ENCODE peak calls at places on chromosomes 4 and X, in seven cellular contexts. W, J, R, G, B, Q and U are unnamed samples.

GRCh38 chr4:83716874-83717273 is 181.0 kb downstream of the GPAT3 start:
- DNase-seq in W (no peak), J (no peak), R (no peak), G (no peak), B (no peak), Q (no peak), U (no peak)

GRCh38 chr4:8118531-8118930 is 40.1 kb downstream of the ABLIM2 start:
- DNase-seq in W (no peak), J (no peak), R (no peak), G (no peak), B (no peak), Q (no peak), U (no peak)

GRCh38 chr4:47839259-47839658 is 1.4 kb upstream of the CORIN start:
- DNase-seq in W (no peak), J (no peak), R (peak; percentile 76), G (no peak), B (peak; percentile 26), Q (no peak), U (no peak)

GRCh38 chr4:81635747-81636146 is 164.0 kb upstream of the RASGEF1B start:
- DNase-seq in W (no peak), J (peak; percentile 62), R (no peak), G (peak; percentile 78), B (no peak), Q (peak; percentile 84), U (peak; percentile 67)

GRCh38 chrX:151754641-151755215 is 20.2 kb downstream of the CNGA2 start:
- DNase-seq in W (no peak), J (no peak), R (peak; percentile 18), G (no peak), B (no peak), Q (no peak), U (no peak)

GRCh38 chrX:129721870-129722269 is 16.9 kb upstream of the XPNPEP2 start:
- DNase-seq in W (no peak), J (no peak), R (no peak), G (no peak), B (peak; percentile 21), Q (no peak), U (no peak)

GRCh38 chr4:140222175-140222574 is 68.2 kb upstream of the MAML3 start:
- DNase-seq in W (no peak), J (no peak), R (no peak), G (no peak), B (no peak), Q (no peak), U (no peak)

GRCh38 chr4:158122501-158122900 is 50.3 kb downstream of the GASK1B start:
- DNase-seq in W (no peak), J (no peak), R (no peak), G (no peak), B (no peak), Q (no peak), U (no peak)

GRCh38 chr4:48462363-48462762 is 20.8 kb upstream of the SLC10A4 start:
- DNase-seq in W (no peak), J (no peak), R (no peak), G (no peak), B (no peak), Q (no peak), U (no peak)

GRCh38 chr4:76430519-76431388 is 4.3 kb upstream of the SHROOM3 start:
- DNase-seq in W (no peak), J (no peak), R (no peak), G (peak; percentile 55), B (peak; percentile 32), Q (no peak), U (no peak)

GRCh38 chrX:37509349-37509748 is 62.1 kb upstream of the LANCL3 start:
- DNase-seq in W (no peak), J (no peak), R (no peak), G (no peak), B (no peak), Q (no peak), U (no peak)

GRCh38 chr4:31045724-31046318 is 325.7 kb downstream of the PCDH7 start:
- DNase-seq in W (no peak), J (no peak), R (no peak), G (peak; percentile 57), B (no peak), Q (no peak), U (no peak)

GRCh38 chr4:24172406-24172805 is 282.6 kb upstream of the PPARGC1A start:
- DNase-seq in W (no peak), J (no peak), R (no peak), G (no peak), B (no peak), Q (no peak), U (no peak)

GRCh38 chr4:23590431-23590830 is 299.4 kb downstream of the PPARGC1A start:
- DNase-seq in W (no peak), J (no peak), R (no peak), G (no peak), B (no peak), Q (no peak), U (no peak)

GRCh38 chr4:56762484-56763250 is 58.8 kb downstream of the SPINK2 start:
- DNase-seq in W (no peak), J (no peak), R (no peak), G (no peak), B (no peak), Q (no peak), U (no peak)

GRCh38 chrX:123833387-123833786 is 26.5 kb upstream of the XIAP start:
- DNase-seq in W (no peak), J (peak; percentile 70), R (no peak), G (peak; percentile 62), B (peak; percentile 61), Q (no peak), U (no peak)

GRCh38 chr4:111334356-111334755 is 711.5 kb upstream of the PITX2 start:
- DNase-seq in W (no peak), J (no peak), R (no peak), G (no peak), B (no peak), Q (no peak), U (no peak)

GRCh38 chrX:50812995-50813842 is 775 bp downstream of the SHROOM4 start:
- DNase-seq in W (peak; percentile 9), J (peak; percentile 64), R (peak; percentile 58), G (no peak), B (peak; percentile 0), Q (peak; percentile 40), U (peak; percentile 22)

GRCh38 chr4:121181493-121181892 is 17.4 kb upstream of the TNIP3 start:
- DNase-seq in W (no peak), J (no peak), R (no peak), G (no peak), B (no peak), Q (no peak), U (no peak)

GRCh38 chrX:40402771-40403533 is 177.8 kb upstream of the ATP6AP2 start:
- DNase-seq in W (peak; percentile 37), J (no peak), R (no peak), G (no peak), B (no peak), Q (peak; percentile 39), U (peak; percentile 60)

GRCh38 chr4:152073738-152074137 is 312.9 kb upstream of the GATB start:
- DNase-seq in W (no peak), J (no peak), R (peak; percentile 62), G (no peak), B (no peak), Q (peak; percentile 81), U (no peak)

GRCh38 chr4:139524062-139524631 is 31.9 kb downstream of the SETD7 start:
- DNase-seq in W (no peak), J (no peak), R (no peak), G (no peak), B (no peak), Q (no peak), U (no peak)

GRCh38 chrX:10486373-10486772 is 134.0 kb downstream of the MID1 start:
- DNase-seq in W (no peak), J (peak; percentile 70), R (no peak), G (no peak), B (no peak), Q (no peak), U (no peak)

DNA sequence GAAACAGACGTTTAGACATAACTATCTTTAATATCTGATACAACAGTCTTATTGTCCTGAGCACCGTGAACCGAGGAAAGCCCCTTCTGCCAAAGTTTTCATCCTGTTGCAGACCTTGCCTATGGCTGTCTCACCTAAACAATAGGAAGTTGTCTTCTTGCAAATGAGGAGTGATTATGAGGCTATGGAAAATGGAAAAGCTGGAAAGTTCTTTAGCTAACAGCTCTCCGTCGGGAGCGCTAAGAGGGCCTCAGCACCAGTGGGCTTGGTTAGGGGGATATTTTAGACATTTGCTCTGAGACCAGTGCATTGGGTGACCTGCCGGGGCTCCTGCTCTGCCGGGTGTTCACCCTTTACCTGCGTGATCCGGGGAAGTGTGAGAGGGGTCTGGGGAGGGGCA is 28.4 kb downstream of the TMEM131L start:
- DNase-seq in W (no peak), J (no peak), R (no peak), G (no peak), B (no peak), Q (no peak), U (no peak)
- H3K4me1 ChIP-seq in W (peaks cover 12% of the 10 kb centered on the region), J (peaks cover 37% of the 10 kb centered on the region), R (no peaks in the 10 kb centered on the region), G (peaks cover 48% of the 10 kb centered on the region), B (peaks cover 61% of the 10 kb centered on the region), Q (peaks cover 3% of the 10 kb centered on the region), U (no peaks in the 10 kb centered on the region)

DNA sequence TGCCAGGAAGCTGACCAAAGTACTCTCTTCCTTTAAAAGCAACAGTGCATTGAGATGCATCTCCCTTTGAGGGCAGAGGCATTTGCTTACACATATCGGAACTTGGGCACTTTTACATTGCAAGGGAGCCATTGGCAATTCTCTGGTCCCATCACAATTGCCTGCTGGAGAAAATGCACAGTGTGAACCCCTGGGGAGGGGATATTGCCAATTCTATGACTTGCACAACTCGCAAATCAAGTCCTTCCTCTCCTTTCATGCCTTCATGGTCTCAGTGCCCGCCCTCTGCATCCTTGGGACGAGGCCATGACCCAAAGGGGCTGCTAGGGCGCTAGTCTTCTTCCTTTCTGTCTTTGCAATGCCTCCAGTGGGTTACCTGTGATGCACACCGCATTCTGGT is 14.9 kb upstream of the PDZD4 start:
- DNase-seq in W (no peak), J (no peak), R (no peak), G (no peak), B (no peak), Q (no peak), U (no peak)
- H3K27me3 ChIP-seq in W (no peaks in the 10 kb centered on the region), J (no peaks in the 10 kb centered on the region), R (no peaks in the 10 kb centered on the region), G (peaks cover 59% of the 10 kb centered on the region), B (no peaks in the 10 kb centered on the region), Q (peaks cover 17% of the 10 kb centered on the region), U (peaks cover 2% of the 10 kb centered on the region)

GRCh38 chr4:10030946-10031662 is 9.8 kb upstream of the SLC2A9 start:
- DNase-seq in W (no peak), J (no peak), R (no peak), G (no peak), B (no peak), Q (no peak), U (no peak)

GRCh38 chr4:10031663-10032590 is 10.6 kb upstream of the SLC2A9 start:
- DNase-seq in W (no peak), J (peak; percentile 52), R (no peak), G (no peak), B (no peak), Q (no peak), U (no peak)

GRCh38 chr4:10026485-10026884 is 5.2 kb upstream of the SLC2A9 start:
- DNase-seq in W (no peak), J (no peak), R (no peak), G (no peak), B (no peak), Q (no peak), U (no peak)

GRCh38 chr4:10028910-10029309 is 7.6 kb upstream of the SLC2A9 start:
- DNase-seq in W (no peak), J (no peak), R (no peak), G (peak; percentile 40), B (no peak), Q (no peak), U (no peak)

GRCh38 chr4:10029403-10029802 is 8.1 kb upstream of the SLC2A9 start:
- DNase-seq in W (no peak), J (no peak), R (no peak), G (no peak), B (no peak), Q (no peak), U (no peak)
- H3K4me1 ChIP-seq in W (peaks cover 12% of the 10 kb centered on the region), J (peaks cover 11% of the 10 kb centered on the region), R (no peaks in the 10 kb centered on the region), G (peaks cover 38% of the 10 kb centered on the region), B (no peaks in the 10 kb centered on the region), Q (peaks cover 16% of the 10 kb centered on the region), U (peaks cover 12% of the 10 kb centered on the region)

GRCh38 chr4:169152899-169153298 is 117.9 kb downstream of the SH3RF1 start:
- DNase-seq in W (no peak), J (no peak), R (no peak), G (no peak), B (no peak), Q (no peak), U (no peak)
- H3K27me3 ChIP-seq in W (no peaks in the 10 kb centered on the region), J (no peaks in the 10 kb centered on the region), R (no peaks in the 10 kb centered on the region), G (no peaks in the 10 kb centered on the region), B (no peaks in the 10 kb centered on the region), Q (no peaks in the 10 kb centered on the region), U (no peaks in the 10 kb centered on the region)